ENCODE peak calls at places on chromosomes 3 and 15, in ten cellular contexts. O is GM12864, M is IMR-90, P is kidney epithelial cell, W is psoas muscle, E is tibial artery, V is fibroblast of lung, D is SK-N-SH, I is OCI-LY7, R is breast epithelium. U is an unnamed sample.

GRCh38 chr3:167691366-167691765 is 37.6 kb upstream of the WDR49 start:
- DNase-seq in M (no peak), W (no peak), R (no peak), P (no peak), E (no peak), D (no peak), I (peak), O (peak), V (no peak), U (no peak)

GRCh38 chr3:31911643-31912042 is 69.4 kb downstream of the OSBPL10 start:
- DNase-seq in D (no peak), M (peak), P (no peak), I (no peak), O (no peak), E (no peak), W (no peak), R (no peak), V (peak), U (no peak)

GRCh38 chr3:178099885-178100284 is 436.4 kb upstream of the KCNMB2 start:
- DNase-seq in I (no peak), D (no peak), W (no peak), O (no peak), E (no peak), M (no peak), V (no peak), P (no peak), R (no peak), U (no peak)

GRCh38 chr3:182979719-182980191 is 583 bp downstream of the DCUN1D1 start:
- DNase-seq in D (peak), P (no peak), E (no peak), R (no peak), W (no peak), V (no peak), M (peak), I (peak), O (no peak), U (no peak)

GRCh38 chr3:13077431-13078157 is 4.4 kb upstream of the IQSEC1 start:
- DNase-seq in M (no peak), I (peak), O (no peak), R (no peak), V (no peak), D (peak), E (peak), P (no peak), W (peak), U (no peak)

GRCh38 chr3:45929042-45929679 is 14.1 kb upstream of the CXCR6 start:
- DNase-seq in I (peak), R (no peak), M (peak), D (peak), W (peak), E (peak), P (no peak), V (peak), O (no peak), U (no peak)

GRCh38 chr15:23877502-23878412 is 190.7 kb upstream of the NDN start:
- DNase-seq in O (no peak), V (peak), P (no peak), R (no peak), E (no peak), I (no peak), M (no peak), W (peak), D (peak), U (no peak)

GRCh38 chr3:36701249-36701572 is 63.1 kb downstream of the DCLK3 start:
- DNase-seq in P (no peak), W (no peak), D (no peak), M (no peak), R (no peak), V (no peak), I (no peak), E (no peak), O (no peak), U (no peak)

GRCh38 chr3:170180107-170180951 is 1.2 kb downstream of the PHC3 start:
- DNase-seq in I (peak), V (peak), E (no peak), D (no peak), O (no peak), M (peak), P (no peak), R (no peak), W (no peak), U (no peak)

GRCh38 chr3:120369000-120369399 is 19.8 kb upstream of the LRRC58 start:
- DNase-seq in O (no peak), R (no peak), I (no peak), W (no peak), V (no peak), E (no peak), P (peak), M (no peak), D (no peak), U (no peak)

GRCh38 chr3:171810278-171811058 is at the start of gene PLD1:
- DNase-seq in R (peak), P (no peak), V (peak), E (peak), D (peak), I (no peak), O (no peak), M (peak), W (peak), U (no peak)

GRCh38 chr3:49618412-49618811 is 55.7 kb upstream of the APEH start:
- DNase-seq in R (no peak), W (no peak), M (no peak), E (no peak), D (no peak), V (no peak), P (no peak), O (no peak), I (no peak), U (no peak)

GRCh38 chr3:135779590-135780235 is 185.8 kb upstream of the PPP2R3A start:
- DNase-seq in O (no peak), I (no peak), D (no peak), E (no peak), M (no peak), R (no peak), V (no peak), P (no peak), W (no peak), U (no peak)

GRCh38 chr3:124620600-124621063 is 109.6 kb upstream of the UMPS start:
- DNase-seq in M (peak), E (no peak), I (peak), P (no peak), D (no peak), R (no peak), V (peak), O (no peak), W (no peak), U (no peak)

GRCh38 chr3:60086811-60087210 is 1037.0 kb upstream of the CFAP20DC start:
- DNase-seq in V (peak), M (peak), W (no peak), D (no peak), E (no peak), O (peak), R (no peak), I (no peak), P (peak), U (no peak)

GRCh38 chr3:117873236-117873635 is 1161.4 kb downstream of the IGSF11 start:
- DNase-seq in V (peak), P (no peak), I (no peak), R (no peak), E (no peak), D (peak), M (peak), W (no peak), O (no peak), U (no peak)

GRCh38 chr3:87895983-87896382 is 162.8 kb downstream of the CGGBP1 start:
- DNase-seq in M (no peak), E (no peak), V (no peak), O (no peak), R (no peak), P (no peak), W (no peak), I (no peak), D (no peak), U (no peak)

GRCh38 chr3:87898971-87899370 is 159.8 kb downstream of the CGGBP1 start:
- DNase-seq in O (no peak), D (no peak), I (no peak), V (no peak), E (no peak), P (no peak), R (no peak), W (no peak), M (no peak), U (no peak)

GRCh38 chr3:87901141-87901540 is 157.7 kb downstream of the CGGBP1 start:
- DNase-seq in M (no peak), O (no peak), V (no peak), P (no peak), D (no peak), I (no peak), W (no peak), R (no peak), E (no peak), U (no peak)

GRCh38 chr3:87900061-87900460 is 158.7 kb downstream of the CGGBP1 start:
- DNase-seq in I (peak), M (no peak), D (peak), W (no peak), R (no peak), P (no peak), E (no peak), O (no peak), V (no peak), U (no peak)
- TF ChIP-seq CTCF in I (peak), M (peak), D (peak), W (peak), R (no peak), P (no peak), E (peak), O (no peak), V (no peak), U (no peak)

DNA sequence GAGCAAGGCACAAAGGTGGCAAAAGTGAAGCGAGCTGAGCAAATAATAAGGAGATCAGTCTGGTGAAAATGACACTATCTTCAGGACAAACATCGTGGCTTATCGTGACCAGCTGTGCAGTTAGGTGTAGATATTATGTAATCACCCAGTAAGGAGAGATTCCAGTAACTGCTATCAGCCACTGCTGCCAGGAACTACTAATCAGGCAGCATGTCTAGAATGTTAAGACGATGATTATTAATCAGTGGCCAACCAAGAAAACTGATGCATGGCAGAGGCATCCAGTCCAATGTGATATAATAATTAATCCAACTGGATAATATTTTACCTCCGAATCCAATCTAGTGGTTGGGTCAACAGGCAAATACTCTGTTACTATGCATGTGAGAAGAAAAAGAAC is 252.7 kb upstream of the ZPLD1 start:
- DNase-seq in W (no peak), I (no peak), R (no peak), O (no peak), E (no peak), M (peak), D (no peak), P (peak), V (no peak), U (peak)
- H3K4me3 ChIP-seq in W (no peak), I (no peak), R (no peak), O (no peak), E (no peak), M (no peak), D (no peak), P (no peak), V (no peak), U (no peak)

DNA sequence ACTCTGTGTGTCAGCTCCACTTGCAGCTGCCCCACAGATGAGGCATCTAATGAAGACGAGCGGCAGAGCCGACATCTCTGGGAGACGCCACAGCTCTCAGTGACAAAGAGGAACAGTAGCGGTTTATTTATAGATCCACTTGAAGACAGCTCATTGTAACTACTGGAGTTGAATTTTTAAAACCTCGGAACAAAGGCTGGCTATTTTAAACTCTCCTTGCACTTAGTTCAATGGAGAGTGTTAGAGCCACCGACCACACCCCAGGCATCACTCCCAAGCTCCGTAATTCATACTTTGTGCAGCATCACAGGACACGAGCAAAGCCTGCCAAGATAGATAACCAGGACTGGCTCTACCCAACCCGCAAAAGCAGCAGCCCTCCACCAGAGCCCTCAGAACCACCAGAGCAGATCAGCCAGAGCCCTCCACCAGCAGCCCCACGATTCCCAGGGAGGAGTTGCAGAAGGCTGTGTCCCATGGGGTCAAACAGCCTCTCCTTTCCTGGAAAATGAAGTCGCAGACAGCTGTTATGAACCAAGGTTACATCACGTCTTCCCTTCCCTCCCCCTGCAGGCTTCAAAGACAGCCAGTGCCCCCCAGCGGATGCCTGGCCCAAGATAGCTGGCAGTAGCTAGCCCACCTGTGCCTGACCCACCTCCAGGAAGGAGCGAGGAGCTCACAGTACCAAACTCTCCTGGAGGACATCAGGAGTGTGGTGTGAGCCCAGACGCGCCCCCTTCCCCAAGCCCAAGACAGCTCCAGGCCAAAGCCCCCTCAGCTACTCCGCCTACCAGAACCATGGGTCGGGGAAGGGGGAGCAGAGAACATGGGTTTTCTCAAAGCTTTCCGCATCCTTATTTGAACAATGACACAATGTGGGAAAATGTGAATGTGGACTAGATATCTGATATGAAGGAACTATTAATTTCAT is 45.7 kb downstream of the POC1A start:
- DNase-seq in I (no peak), V (peak), W (peak), R (no peak), P (no peak), E (no peak), M (no peak), D (peak), O (no peak), U (no peak)
- TF ChIP-seq CTCF in I (no peak), V (peak), W (peak), R (no peak), P (no peak), E (no peak), M (no peak), D (no peak), O (no peak), U (peak)

GRCh38 chr3:87867001-87867400 is 191.8 kb downstream of the CGGBP1 start:
- DNase-seq in D (no peak), I (no peak), O (no peak), M (no peak), P (no peak), R (no peak), W (no peak), E (no peak), V (no peak), U (no peak)
- H3K4me3 ChIP-seq in D (no peak), I (no peak), O (no peak), M (no peak), P (no peak), R (no peak), W (no peak), E (no peak), V (no peak), U (no peak)

GRCh38 chr3:192917508-192918274 is at the start of gene MB21D2:
- DNase-seq in R (peak), O (no peak), E (peak), W (peak), I (no peak), P (no peak), M (peak), D (peak), V (peak), U (no peak)
- TF ChIP-seq CTCF in R (no peak), O (no peak), E (no peak), W (no peak), I (no peak), P (no peak), M (no peak), D (no peak), V (no peak), U (no peak)

DNA sequence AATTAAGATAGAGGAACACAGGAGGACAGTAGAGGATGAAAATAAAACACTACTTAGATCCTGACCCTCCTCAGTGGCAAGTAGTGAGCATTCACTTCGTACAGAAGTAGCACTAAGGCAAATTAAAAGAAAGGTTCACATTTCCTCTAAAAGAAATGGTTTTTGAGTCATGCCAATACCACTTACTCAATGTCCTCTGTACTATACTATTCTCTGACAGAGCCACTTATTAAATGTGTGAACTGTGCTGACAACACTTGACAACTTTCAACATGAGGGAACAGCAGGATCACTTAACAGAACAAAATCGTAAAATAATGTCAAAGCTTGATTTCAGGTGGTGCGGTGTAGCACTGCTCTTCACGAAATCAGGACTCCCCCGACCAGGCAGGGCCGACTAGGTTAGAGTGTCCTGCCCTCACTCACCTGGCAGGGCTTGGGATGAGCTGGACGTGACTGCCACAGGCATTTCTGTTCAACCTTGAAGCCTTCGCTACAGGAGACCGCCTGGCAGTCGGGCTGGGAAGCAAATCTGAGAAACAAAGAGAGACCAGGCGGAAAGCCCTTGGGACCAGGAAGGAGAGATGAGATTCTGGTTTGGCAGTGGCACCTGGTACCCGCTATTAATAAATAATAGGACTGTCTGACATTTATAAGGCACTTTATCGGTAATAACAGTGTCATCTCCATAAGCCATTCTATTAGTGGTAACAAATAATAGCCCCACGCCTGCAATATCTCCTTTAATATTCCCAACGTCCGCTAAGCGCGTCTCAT is 602 bp upstream of the SLC27A2 start:
- DNase-seq in V (no peak), D (peak), W (no peak), M (no peak), P (no peak), R (no peak), O (no peak), E (no peak), I (no peak), U (no peak)
- H3K4me3 ChIP-seq in V (peak), D (peak), W (peak), M (peak), P (peak), R (peak), O (peak), E (peak), I (no peak), U (peak)

U was measured in AG04449.